ENCODE peak calls at places on chromosomes 6 and 20, in eight cellular contexts. K, H, C, E, I, B, P and R are unnamed samples.

GRCh38 chr20:14523090-14523489 is 185.7 kb upstream of the FLRT3 start:
- DNase-seq in K (no peak), H (no peak), C (no peak), E (no peak), I (no peak), B (no peak), P (no peak), R (no peak)

GRCh38 chr20:63970714-63971431 is 1.1 kb upstream of the ZNF512B start:
- DNase-seq in K (no peak), H (no peak), C (no peak), E (no peak), I (no peak), B (no peak), P (no peak), R (no peak)

GRCh38 chr20:57622579-57623381 is 2.6 kb upstream of the ZBP1 start:
- DNase-seq in K (peak; percentile 68), H (peak; percentile 88), C (peak; percentile 41), E (peak; percentile 43), I (peak; percentile 61), B (peak; percentile 45), P (peak; percentile 37), R (peak; percentile 93)

GRCh38 chr6:14396826-14397517 is 279.4 kb downstream of the CD83 start:
- DNase-seq in K (peak; percentile 27), H (no peak), C (no peak), E (no peak), I (no peak), B (no peak), P (no peak), R (peak; percentile 87)

GRCh38 chr20:53493201-53493908 is 100.3 kb downstream of the ZNF217 start:
- DNase-seq in K (no peak), H (no peak), C (no peak), E (no peak), I (no peak), B (no peak), P (no peak), R (no peak)

GRCh38 chr6:54041239-54041638 is 70.0 kb upstream of the MLIP start:
- DNase-seq in K (no peak), H (no peak), C (no peak), E (no peak), I (no peak), B (no peak), P (no peak), R (no peak)

GRCh38 chr6:36666726-36667591 is 11.6 kb upstream of the CDKN1A start:
- DNase-seq in K (peak; percentile 47), H (no peak), C (peak; percentile 93), E (peak; percentile 88), I (peak; percentile 79), B (peak; percentile 59), P (peak; percentile 80), R (peak; percentile 85)

GRCh38 chr20:38961530-38962043 is 557 bp upstream of the DHX35 start:
- DNase-seq in K (no peak), H (peak; percentile 17), C (no peak), E (no peak), I (no peak), B (no peak), P (no peak), R (no peak)

GRCh38 chr6:138988469-138988834 is 399 bp upstream of the REPS1 start:
- DNase-seq in K (no peak), H (no peak), C (peak; percentile 45), E (no peak), I (no peak), B (no peak), P (no peak), R (no peak)

GRCh38 chr6:138989098-138989983 is 1.3 kb upstream of the REPS1 start:
- DNase-seq in K (no peak), H (no peak), C (peak; percentile 54), E (no peak), I (no peak), B (no peak), P (no peak), R (no peak)

GRCh38 chr6:138987299-138987642 is 782 bp downstream of the REPS1 start:
- DNase-seq in K (no peak), H (no peak), C (no peak), E (no peak), I (peak; percentile 19), B (no peak), P (no peak), R (peak; percentile 91)

GRCh38 chr6:138986578-138986977 is 1.5 kb downstream of the REPS1 start:
- DNase-seq in K (no peak), H (no peak), C (peak; percentile 27), E (no peak), I (no peak), B (no peak), P (no peak), R (no peak)

DNA sequence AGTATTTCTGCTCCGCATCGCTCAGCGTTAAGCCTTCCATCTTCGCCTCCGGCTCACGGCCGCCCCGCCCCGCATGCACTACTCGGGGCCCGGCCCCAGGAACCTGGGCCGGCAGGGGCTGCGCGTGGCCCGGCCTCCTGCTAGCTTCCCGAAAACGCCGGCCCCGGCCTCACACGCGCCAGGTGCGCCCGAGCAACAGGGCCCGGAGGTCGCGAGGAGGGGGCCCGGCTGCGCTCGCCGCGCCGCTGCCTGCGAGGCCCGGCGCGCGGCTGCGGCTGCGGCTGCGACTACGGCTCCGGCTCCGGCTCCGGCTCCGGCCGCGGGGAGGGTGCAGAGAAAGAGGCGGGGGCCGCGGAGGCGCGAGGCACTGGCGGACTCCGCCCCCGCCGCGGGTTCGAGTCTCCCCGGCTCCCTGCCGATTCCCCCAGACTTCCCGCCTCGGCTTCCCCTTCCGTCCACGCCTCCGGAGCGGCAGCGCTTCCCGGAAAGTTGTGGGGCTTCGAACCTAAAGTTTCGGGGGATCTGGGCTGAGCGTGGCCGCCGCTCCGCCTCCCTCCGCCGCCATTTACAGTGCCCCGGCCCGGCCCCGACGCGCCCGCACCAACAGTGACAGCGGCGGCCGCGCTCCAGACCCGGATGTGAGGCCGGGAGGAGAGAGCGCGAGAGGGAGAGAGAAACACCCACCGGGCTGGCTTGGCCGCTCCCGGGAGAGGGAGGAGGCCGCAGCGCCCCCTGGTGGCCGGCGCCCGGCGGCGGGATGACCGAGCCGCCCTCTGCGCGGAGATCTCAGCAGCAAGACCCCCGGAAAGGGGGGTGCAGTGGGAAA is at the start of gene REPS1:
- DNase-seq in K (peak; percentile 94), H (peak; percentile 69), C (peak; percentile 87), E (peak; percentile 95), I (peak; percentile 86), B (peak; percentile 78), P (peak; percentile 89), R (peak; percentile 98)
- TF ChIP-seq POLR2A in K (peak; percentile 32), H (peak; percentile 41), C (peak; percentile 77), E (no peak), I (peak; percentile 79), B (peak; percentile 29), P (peak; percentile 68), R (no peak)

DNA sequence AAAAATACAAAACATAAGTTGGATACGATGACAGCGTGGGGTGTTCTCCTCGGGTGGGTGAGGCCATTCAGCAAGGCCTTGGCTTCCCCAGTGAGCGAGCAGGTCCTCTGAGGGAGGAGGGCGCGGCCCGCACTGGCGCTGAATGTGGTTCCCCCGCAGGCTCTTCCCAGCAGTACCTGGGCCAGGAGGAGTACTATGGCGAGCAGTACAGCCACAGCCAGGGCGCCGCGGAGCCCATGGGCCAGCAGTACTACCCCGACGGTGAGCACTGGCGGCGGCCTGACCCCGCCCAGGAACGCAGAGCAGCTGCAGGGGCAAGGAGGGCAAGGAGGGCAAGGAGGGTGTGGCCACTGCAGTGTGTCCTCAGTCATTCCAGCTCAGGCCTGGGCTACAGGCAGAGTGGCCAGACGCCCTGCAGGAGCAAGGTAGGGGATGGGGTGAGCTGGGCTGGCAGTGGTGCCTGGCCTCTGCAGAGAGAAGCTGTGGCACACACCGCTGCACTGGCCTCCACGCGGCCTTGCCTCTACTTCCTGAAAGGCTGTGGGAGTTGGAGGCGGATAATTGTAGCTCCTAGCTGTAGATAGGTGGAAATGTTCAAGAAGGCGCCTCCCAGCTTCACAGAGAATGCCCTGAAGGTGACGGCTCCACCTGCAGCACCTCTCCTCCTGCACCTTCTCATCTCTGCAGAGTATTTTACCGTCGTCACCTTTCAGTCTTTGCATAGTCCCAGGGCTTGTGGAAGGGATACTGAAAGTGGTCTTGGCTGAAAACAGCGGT is 18.7 kb upstream of the MTG2 start:
- DNase-seq in K (no peak), H (no peak), C (no peak), E (no peak), I (no peak), B (no peak), P (no peak), R (peak; percentile 50)
- TF ChIP-seq POLR2A in K (no peak), H (no peak), C (no peak), E (no peak), I (no peak), B (no peak), P (no peak), R (no peak)

GRCh38 chr20:36093025-36093803 is 61.3 kb upstream of the EPB41L1 start:
- DNase-seq in K (peak; percentile 83), H (no peak), C (no peak), E (peak; percentile 82), I (peak; percentile 43), B (no peak), P (peak; percentile 29), R (peak; percentile 79)
- TF ChIP-seq POLR2A in K (no peak), H (peak; percentile 29), C (no peak), E (no peak), I (peak; percentile 11), B (no peak), P (no peak), R (no peak)

GRCh38 chr6:44262467-44263356 is 2.6 kb downstream of the NFKBIE start:
- DNase-seq in K (no peak), H (no peak), C (no peak), E (peak; percentile 27), I (no peak), B (no peak), P (no peak), R (peak; percentile 89)

GRCh38 chr6:44261581-44261980 is 3.8 kb downstream of the NFKBIE start:
- DNase-seq in K (no peak), H (no peak), C (no peak), E (peak; percentile 19), I (no peak), B (no peak), P (no peak), R (peak; percentile 78)

GRCh38 chr6:44265003-44265842 is at the start of gene NFKBIE:
- DNase-seq in K (peak; percentile 97), H (peak; percentile 80), C (peak; percentile 85), E (peak; percentile 97), I (peak; percentile 95), B (peak; percentile 68), P (peak; percentile 96), R (peak; percentile 96)

GRCh38 chr6:44264154-44265002 is 973 bp downstream of the NFKBIE start:
- DNase-seq in K (peak; percentile 56), H (no peak), C (no peak), E (peak; percentile 58), I (no peak), B (no peak), P (no peak), R (peak; percentile 95)

DNA sequence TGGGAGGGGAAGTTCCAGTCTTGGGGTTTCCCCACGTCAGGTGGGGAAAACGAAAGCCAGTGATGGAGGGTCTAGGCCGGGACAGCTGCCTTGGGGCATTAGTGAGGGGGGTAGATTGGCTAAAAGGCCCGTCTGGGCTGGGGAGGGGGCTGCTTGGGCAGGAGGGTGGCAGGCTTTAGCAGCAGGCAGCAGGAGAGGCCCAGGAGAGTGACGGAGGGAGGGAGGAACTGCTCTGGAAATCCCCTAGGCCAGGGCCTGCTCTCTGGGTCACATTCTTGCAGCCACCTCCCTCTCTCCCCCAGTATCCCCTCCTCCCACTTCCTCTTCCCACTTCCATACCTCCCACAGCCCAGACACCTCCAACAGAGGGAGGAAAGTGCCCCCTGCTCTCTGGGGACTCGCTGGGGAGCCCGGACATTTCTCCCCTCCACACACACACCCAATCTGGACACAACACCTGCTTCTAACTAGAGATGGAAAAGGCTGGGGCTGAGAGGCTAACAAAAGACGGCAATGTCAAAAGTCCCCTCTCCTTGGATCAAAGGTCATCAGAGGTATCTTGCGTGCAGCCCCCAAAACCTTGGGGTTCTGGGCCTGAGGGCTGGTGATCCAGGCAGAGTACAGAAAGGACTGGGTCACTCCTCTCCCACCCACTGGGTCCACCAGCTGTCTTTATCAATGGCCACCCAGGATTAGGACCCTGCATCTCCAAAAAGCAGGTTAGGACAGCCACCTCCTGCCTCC is 1.8 kb downstream of the NFKBIE start:
- DNase-seq in K (no peak), H (peak; percentile 33), C (no peak), E (peak; percentile 25), I (no peak), B (no peak), P (no peak), R (peak; percentile 83)
- TF ChIP-seq POLR2A in K (no peak), H (no peak), C (no peak), E (no peak), I (no peak), B (no peak), P (no peak), R (no peak)